ENCODE peak calls at places on chromosomes 4 and X, in five cellular contexts. One of them, this sample, is unnamed.
A peak's percentile ranks its signal among the peaks of the same experiment; 100 is the strongest.

GRCh38 chrX:16138108-16138427 is 14.7 kb downstream of the GRPR start:
- DNase-seq in fibroblast of villous mesenchyme: no peak
- DNase-seq in AG10803: no peak
- DNase-seq in ascending aorta: no peak
- DNase-seq in lower lobe of right lung: no peak
- DNase-seq in this sample: peak; percentile 8

GRCh38 chr4:141905751-141906150 is 269.4 kb downstream of the IL15 start:
- DNase-seq in fibroblast of villous mesenchyme: peak; percentile 44
- DNase-seq in AG10803: peak; percentile 97
- DNase-seq in ascending aorta: no peak
- DNase-seq in lower lobe of right lung: no peak
- DNase-seq in this sample: peak; percentile 50

GRCh38 chr4:154807042-154807630 is 26.1 kb downstream of the RBM46 start:
- DNase-seq in fibroblast of villous mesenchyme: peak; percentile 52
- DNase-seq in AG10803: peak; percentile 54
- DNase-seq in ascending aorta: no peak
- DNase-seq in lower lobe of right lung: no peak
- DNase-seq in this sample: peak; percentile 72

GRCh38 chrX:134173541-134174272 is 63.3 kb upstream of the CCDC160 start:
- DNase-seq in fibroblast of villous mesenchyme: no peak
- DNase-seq in AG10803: no peak
- DNase-seq in ascending aorta: no peak
- DNase-seq in lower lobe of right lung: no peak
- DNase-seq in this sample: no peak

GRCh38 chr4:127732623-127733199 is 2.5 kb downstream of the SLC25A31 start:
- DNase-seq in fibroblast of villous mesenchyme: peak; percentile 49
- DNase-seq in AG10803: peak; percentile 51
- DNase-seq in ascending aorta: no peak
- DNase-seq in lower lobe of right lung: no peak
- DNase-seq in this sample: peak; percentile 69

GRCh38 chrX:148601034-148601433 is 100.6 kb downstream of the AFF2 start:
- DNase-seq in fibroblast of villous mesenchyme: peak; percentile 4
- DNase-seq in AG10803: peak; percentile 60
- DNase-seq in ascending aorta: no peak
- DNase-seq in lower lobe of right lung: no peak
- DNase-seq in this sample: peak; percentile 29

GRCh38 chr4:92305878-92306520 is 2.2 kb downstream of the GRID2 start:
- DNase-seq in fibroblast of villous mesenchyme: no peak
- DNase-seq in AG10803: no peak
- DNase-seq in ascending aorta: no peak
- DNase-seq in lower lobe of right lung: no peak
- DNase-seq in this sample: no peak

GRCh38 chr4:10260777-10261176 is 144.2 kb upstream of the WDR1 start:
- DNase-seq in fibroblast of villous mesenchyme: no peak
- DNase-seq in AG10803: peak; percentile 27
- DNase-seq in ascending aorta: no peak
- DNase-seq in lower lobe of right lung: no peak
- DNase-seq in this sample: no peak

GRCh38 chrX:81259008-81259713 is 57.3 kb downstream of the SH3BGRL start:
- DNase-seq in fibroblast of villous mesenchyme: peak; percentile 46
- DNase-seq in AG10803: peak; percentile 31
- DNase-seq in ascending aorta: no peak
- DNase-seq in lower lobe of right lung: no peak
- DNase-seq in this sample: peak; percentile 66

GRCh38 chrX:68843992-68844391 is 15.2 kb downstream of the EFNB1 start:
- DNase-seq in fibroblast of villous mesenchyme: no peak
- DNase-seq in AG10803: no peak
- DNase-seq in ascending aorta: no peak
- DNase-seq in lower lobe of right lung: no peak
- DNase-seq in this sample: no peak

GRCh38 chr4:90757529-90757928 is 630.3 kb downstream of the CCSER1 start:
- DNase-seq in fibroblast of villous mesenchyme: no peak
- DNase-seq in AG10803: no peak
- DNase-seq in ascending aorta: no peak
- DNase-seq in lower lobe of right lung: no peak
- DNase-seq in this sample: no peak

DNA sequence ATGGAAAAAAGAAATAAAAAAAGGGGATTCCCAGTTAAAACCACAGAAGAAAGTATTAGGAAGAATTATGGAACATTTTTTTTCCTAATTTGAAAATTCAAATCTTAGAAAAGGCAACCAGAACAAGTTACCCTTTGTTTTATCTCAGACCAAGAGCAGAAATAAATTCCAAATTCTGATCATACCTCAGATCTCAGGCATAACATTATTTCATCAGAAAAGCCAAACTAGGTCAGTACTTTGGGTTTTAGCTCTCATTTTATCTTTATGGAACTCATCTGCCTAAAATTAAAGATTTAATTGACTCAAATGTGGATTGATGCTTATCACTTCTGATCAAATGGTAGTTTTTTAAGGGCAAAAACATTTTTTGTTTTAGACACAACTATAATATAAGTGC is 245.1 kb upstream of the PITX2 start:
- DNase-seq in fibroblast of villous mesenchyme: no peak
- DNase-seq in AG10803: peak; percentile 39
- DNase-seq in ascending aorta: no peak
- DNase-seq in lower lobe of right lung: no peak
- DNase-seq in this sample: no peak
- H3K4me3 ChIP-seq in fibroblast of villous mesenchyme: no peak overlapping the region
- H3K4me3 ChIP-seq in AG10803: no peak overlapping the region
- H3K4me3 ChIP-seq in ascending aorta: no peak overlapping the region
- H3K4me3 ChIP-seq in lower lobe of right lung: no peak overlapping the region
- H3K4me3 ChIP-seq in this sample: no peak overlapping the region

GRCh38 chrX:95056901-95057300 is 1382.9 kb downstream of the FAM133A start:
- DNase-seq in fibroblast of villous mesenchyme: peak; percentile 30
- DNase-seq in AG10803: peak; percentile 35
- DNase-seq in ascending aorta: no peak
- DNase-seq in lower lobe of right lung: no peak
- DNase-seq in this sample: peak; percentile 23
- TF ChIP-seq CTCF in fibroblast of villous mesenchyme: peak; percentile 27
- TF ChIP-seq CTCF in AG10803: peak; percentile 41
- TF ChIP-seq CTCF in ascending aorta: no peak
- TF ChIP-seq CTCF in lower lobe of right lung: no peak
- TF ChIP-seq CTCF in this sample: peak; percentile 15

GRCh38 chrX:150792949-150793527 is 99.8 kb downstream of the MTMR1 start:
- DNase-seq in fibroblast of villous mesenchyme: no peak
- DNase-seq in AG10803: no peak
- DNase-seq in ascending aorta: no peak
- DNase-seq in lower lobe of right lung: no peak
- DNase-seq in this sample: no peak
- H3K4me3 ChIP-seq in fibroblast of villous mesenchyme: no peak overlapping the region
- H3K4me3 ChIP-seq in AG10803: no peak overlapping the region
- H3K4me3 ChIP-seq in ascending aorta: no peak overlapping the region
- H3K4me3 ChIP-seq in lower lobe of right lung: no peak overlapping the region
- H3K4me3 ChIP-seq in this sample: no peak overlapping the region

DNA sequence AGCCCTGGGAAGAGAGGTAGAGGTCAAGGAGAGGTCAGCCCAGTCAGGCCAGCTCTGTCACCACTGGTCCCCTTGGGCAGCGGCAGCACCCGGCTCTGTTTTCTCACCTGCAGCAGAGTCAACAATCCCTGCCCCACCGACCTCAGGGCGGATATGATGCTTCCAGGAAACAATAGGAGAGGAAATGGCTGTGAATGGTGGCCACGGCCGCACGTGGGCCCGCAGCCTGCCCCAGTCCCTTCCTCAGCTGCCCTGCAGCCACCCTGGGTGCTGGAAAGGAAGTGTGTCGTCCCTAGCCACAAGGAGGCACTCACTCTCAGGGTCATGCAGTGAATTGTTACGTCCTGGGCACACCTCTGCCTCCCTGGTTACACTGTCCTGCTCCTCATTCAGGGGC is 92.5 kb upstream of the ENPP6 start:
- DNase-seq in fibroblast of villous mesenchyme: peak; percentile 17
- DNase-seq in AG10803: no peak
- DNase-seq in ascending aorta: no peak
- DNase-seq in lower lobe of right lung: peak; percentile 61
- DNase-seq in this sample: no peak
- TF ChIP-seq CTCF in fibroblast of villous mesenchyme: peak; percentile 41
- TF ChIP-seq CTCF in AG10803: peak; percentile 28
- TF ChIP-seq CTCF in ascending aorta: no peak
- TF ChIP-seq CTCF in lower lobe of right lung: peak; percentile 44
- TF ChIP-seq CTCF in this sample: no peak

DNA sequence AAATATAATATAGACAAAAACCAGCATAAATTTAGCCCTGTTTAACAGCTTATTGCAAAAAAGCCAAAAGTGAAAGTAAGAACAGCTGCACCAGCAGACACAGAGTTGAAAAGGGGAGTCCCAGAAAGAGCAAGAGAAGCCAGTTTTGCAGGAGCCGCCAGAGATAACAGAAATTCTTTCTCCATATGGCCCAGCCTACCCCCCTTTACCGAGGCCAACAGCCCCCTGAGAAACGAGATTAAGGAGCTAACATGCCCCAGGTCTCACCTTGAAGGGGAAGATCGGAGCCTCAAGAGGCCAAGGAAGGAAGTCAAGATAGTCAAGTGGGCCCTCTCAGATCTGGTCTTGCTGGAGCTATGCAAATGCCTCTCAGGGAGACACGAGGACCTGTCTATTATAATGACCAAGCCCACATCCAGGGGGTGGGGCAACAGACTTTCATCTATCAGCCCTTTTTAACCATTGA is 4.8 kb downstream of the ACOX3 start:
- DNase-seq in fibroblast of villous mesenchyme: peak; percentile 59
- DNase-seq in AG10803: no peak
- DNase-seq in ascending aorta: no peak
- DNase-seq in lower lobe of right lung: no peak
- DNase-seq in this sample: peak; percentile 18
- H3K4me3 ChIP-seq in fibroblast of villous mesenchyme: peak overlapping the region; percentile 57
- H3K4me3 ChIP-seq in AG10803: peak overlapping the region; percentile 50
- H3K4me3 ChIP-seq in ascending aorta: no peak overlapping the region
- H3K4me3 ChIP-seq in lower lobe of right lung: peak overlapping the region; percentile 45
- H3K4me3 ChIP-seq in this sample: peak overlapping the region; percentile 52

GRCh38 chr4:79685542-79685941 is 277.5 kb upstream of the GK2 start:
- DNase-seq in fibroblast of villous mesenchyme: no peak
- DNase-seq in AG10803: no peak
- DNase-seq in ascending aorta: no peak
- DNase-seq in lower lobe of right lung: no peak
- DNase-seq in this sample: no peak

GRCh38 chr4:79688696-79689095 is 280.7 kb upstream of the GK2 start:
- DNase-seq in fibroblast of villous mesenchyme: no peak
- DNase-seq in AG10803: no peak
- DNase-seq in ascending aorta: no peak
- DNase-seq in lower lobe of right lung: no peak
- DNase-seq in this sample: no peak

GRCh38 chr4:79689735-79690134 is 281.7 kb upstream of the GK2 start:
- DNase-seq in fibroblast of villous mesenchyme: no peak
- DNase-seq in AG10803: no peak
- DNase-seq in ascending aorta: no peak
- DNase-seq in lower lobe of right lung: no peak
- DNase-seq in this sample: no peak

GRCh38 chr4:79684516-79684915 is 276.5 kb upstream of the GK2 start:
- DNase-seq in fibroblast of villous mesenchyme: no peak
- DNase-seq in AG10803: no peak
- DNase-seq in ascending aorta: no peak
- DNase-seq in lower lobe of right lung: no peak
- DNase-seq in this sample: no peak

DNA sequence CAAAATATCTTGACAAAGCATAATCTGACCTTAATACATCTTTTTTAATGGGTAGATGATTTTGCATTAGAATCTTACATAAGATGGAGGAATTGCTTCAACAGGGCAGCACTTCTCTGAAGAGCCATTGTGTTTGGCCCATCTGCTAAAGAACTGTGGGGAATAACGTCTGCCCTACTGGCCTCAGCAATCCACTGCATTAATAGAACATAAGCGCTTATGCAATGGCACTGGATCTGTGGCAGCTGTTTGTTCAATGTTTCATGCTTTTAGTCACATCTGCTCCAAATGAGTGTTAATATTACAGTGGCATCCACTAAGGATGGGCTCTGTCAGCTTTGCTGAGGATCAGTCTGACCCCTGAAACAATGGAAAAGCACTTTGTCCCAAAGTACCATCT is 278.9 kb upstream of the GK2 start:
- DNase-seq in fibroblast of villous mesenchyme: peak; percentile 5
- DNase-seq in AG10803: no peak
- DNase-seq in ascending aorta: no peak
- DNase-seq in lower lobe of right lung: no peak
- DNase-seq in this sample: no peak
- TF ChIP-seq CTCF in fibroblast of villous mesenchyme: no peak
- TF ChIP-seq CTCF in AG10803: no peak
- TF ChIP-seq CTCF in ascending aorta: no peak
- TF ChIP-seq CTCF in lower lobe of right lung: no peak
- TF ChIP-seq CTCF in this sample: no peak

GRCh38 chr4:184822356-184822755 is 3.4 kb downstream of the ACSL1 start:
- DNase-seq in fibroblast of villous mesenchyme: no peak
- DNase-seq in AG10803: no peak
- DNase-seq in ascending aorta: no peak
- DNase-seq in lower lobe of right lung: no peak
- DNase-seq in this sample: no peak

GRCh38 chr4:184824776-184825393 is 883 bp downstream of the ACSL1 start:
- DNase-seq in fibroblast of villous mesenchyme: peak; percentile 10
- DNase-seq in AG10803: no peak
- DNase-seq in ascending aorta: no peak
- DNase-seq in lower lobe of right lung: no peak
- DNase-seq in this sample: no peak

GRCh38 chr4:184826315-184827266 is 823 bp upstream of the ACSL1 start:
- DNase-seq in fibroblast of villous mesenchyme: peak; percentile 34
- DNase-seq in AG10803: no peak
- DNase-seq in ascending aorta: no peak
- DNase-seq in lower lobe of right lung: peak; percentile 76
- DNase-seq in this sample: no peak

GRCh38 chr4:184825394-184826314 is at the start of gene ACSL1:
- DNase-seq in fibroblast of villous mesenchyme: peak; percentile 68
- DNase-seq in AG10803: peak; percentile 62
- DNase-seq in ascending aorta: peak; percentile 93
- DNase-seq in lower lobe of right lung: peak; percentile 92
- DNase-seq in this sample: peak; percentile 69

GRCh38 chr4:184824081-184824775 is 1.5 kb downstream of the ACSL1 start:
- DNase-seq in fibroblast of villous mesenchyme: peak; percentile 15
- DNase-seq in AG10803: no peak
- DNase-seq in ascending aorta: no peak
- DNase-seq in lower lobe of right lung: no peak
- DNase-seq in this sample: no peak
- H3K4me3 ChIP-seq in fibroblast of villous mesenchyme: peak overlapping the region; percentile 67
- H3K4me3 ChIP-seq in AG10803: peak overlapping the region; percentile 73
- H3K4me3 ChIP-seq in ascending aorta: peak overlapping the region; percentile 80
- H3K4me3 ChIP-seq in lower lobe of right lung: peak overlapping the region; percentile 69
- H3K4me3 ChIP-seq in this sample: peak overlapping the region; percentile 65